ENCODE peak calls at places on chromosomes 12 and 14, in five cellular contexts. One of them, this sample, is unnamed.

GRCh38 chr14:87993485-87993809 is 465 bp upstream of the GALC start:
- DNase-seq in WTC11: no peak
- DNase-seq in GM23338: peak; percentile 15
- DNase-seq in psoas muscle: no peak
- DNase-seq in astrocyte: no peak
- DNase-seq in this sample: no peak

GRCh38 chr12:89544730-89545184 is 18.9 kb upstream of the POC1B start:
- DNase-seq in GM23338: peak; percentile 6
- DNase-seq in astrocyte: peak; percentile 17
- DNase-seq in WTC11: no peak
- DNase-seq in psoas muscle: peak; percentile 37
- DNase-seq in this sample: peak; percentile 67

GRCh38 chr12:24562761-24563392 is 386.0 kb downstream of the BCAT1 start:
- DNase-seq in astrocyte: peak; percentile 45
- DNase-seq in GM23338: peak; percentile 56
- DNase-seq in psoas muscle: peak; percentile 42
- DNase-seq in WTC11: peak; percentile 45
- DNase-seq in this sample: peak; percentile 74

GRCh38 chr12:52801773-52802172 is 5.9 kb upstream of the KRT3 start:
- DNase-seq in psoas muscle: no peak
- DNase-seq in GM23338: no peak
- DNase-seq in astrocyte: no peak
- DNase-seq in WTC11: no peak
- DNase-seq in this sample: no peak

GRCh38 chr12:30463636-30464035 is 232.0 kb downstream of the IPO8 start:
- DNase-seq in psoas muscle: no peak
- DNase-seq in astrocyte: no peak
- DNase-seq in GM23338: no peak
- DNase-seq in WTC11: no peak
- DNase-seq in this sample: no peak

GRCh38 chr14:86897224-86897623 is 1095.8 kb downstream of the GALC start:
- DNase-seq in WTC11: no peak
- DNase-seq in psoas muscle: no peak
- DNase-seq in astrocyte: no peak
- DNase-seq in GM23338: no peak
- DNase-seq in this sample: no peak

GRCh38 chr12:25241171-25242020 is 9.3 kb downstream of the KRAS start:
- DNase-seq in GM23338: peak; percentile 70
- DNase-seq in WTC11: no peak
- DNase-seq in astrocyte: peak; percentile 30
- DNase-seq in psoas muscle: no peak
- DNase-seq in this sample: no peak

GRCh38 chr12:52352951-52353350 is 14.3 kb downstream of the KRT85 start:
- DNase-seq in psoas muscle: no peak
- DNase-seq in GM23338: no peak
- DNase-seq in astrocyte: no peak
- DNase-seq in WTC11: no peak
- DNase-seq in this sample: peak; percentile 15

GRCh38 chr12:132491349-132491663 is 1.4 kb downstream of the FBRSL1 start:
- DNase-seq in astrocyte: no peak
- DNase-seq in GM23338: no peak
- DNase-seq in psoas muscle: no peak
- DNase-seq in WTC11: no peak
- DNase-seq in this sample: no peak

GRCh38 chr12:40947812-40948211 is 240.3 kb upstream of the PDZRN4 start:
- DNase-seq in WTC11: no peak
- DNase-seq in astrocyte: no peak
- DNase-seq in psoas muscle: no peak
- DNase-seq in GM23338: no peak
- DNase-seq in this sample: no peak

GRCh38 chr14:62117010-62117717 is 354.9 kb downstream of the SNAPC1 start:
- DNase-seq in psoas muscle: peak; percentile 50
- DNase-seq in GM23338: peak; percentile 99
- DNase-seq in astrocyte: peak; percentile 60
- DNase-seq in WTC11: peak; percentile 97
- DNase-seq in this sample: no peak

GRCh38 chr12:26252946-26253345 is 57.6 kb downstream of the SSPN start:
- DNase-seq in GM23338: no peak
- DNase-seq in psoas muscle: no peak
- DNase-seq in WTC11: no peak
- DNase-seq in astrocyte: no peak
- DNase-seq in this sample: no peak

GRCh38 chr12:32918890-32919791 is 22.6 kb upstream of the PKP2 start:
- DNase-seq in psoas muscle: no peak
- DNase-seq in astrocyte: peak; percentile 97
- DNase-seq in GM23338: peak; percentile 76
- DNase-seq in WTC11: no peak
- DNase-seq in this sample: no peak

GRCh38 chr12:108131035-108131434 is 1.9 kb downstream of the WSCD2 start:
- DNase-seq in astrocyte: no peak
- DNase-seq in WTC11: no peak
- DNase-seq in psoas muscle: no peak
- DNase-seq in GM23338: no peak
- DNase-seq in this sample: no peak

GRCh38 chr12:103160622-103161021 is 203.1 kb downstream of the ASCL1 start:
- DNase-seq in astrocyte: no peak
- DNase-seq in psoas muscle: no peak
- DNase-seq in WTC11: no peak
- DNase-seq in GM23338: no peak
- DNase-seq in this sample: no peak
- TF ChIP-seq CTCF in astrocyte: no peak
- TF ChIP-seq CTCF in psoas muscle: no peak
- TF ChIP-seq CTCF in WTC11: no peak
- TF ChIP-seq CTCF in GM23338: no peak
- TF ChIP-seq CTCF in this sample: no peak

GRCh38 chr14:105198588-105198987 is 17.5 kb upstream of the NUDT14 start:
- DNase-seq in WTC11: no peak
- DNase-seq in psoas muscle: no peak
- DNase-seq in astrocyte: no peak
- DNase-seq in GM23338: no peak
- DNase-seq in this sample: no peak
- TF ChIP-seq CTCF in WTC11: no peak
- TF ChIP-seq CTCF in psoas muscle: no peak
- TF ChIP-seq CTCF in astrocyte: peak; percentile 2
- TF ChIP-seq CTCF in GM23338: no peak
- TF ChIP-seq CTCF in this sample: no peak

GRCh38 chr14:102777711-102778615 is 714 bp downstream of the TRAF3 start:
- DNase-seq in astrocyte: peak; percentile 47
- DNase-seq in GM23338: peak; percentile 33
- DNase-seq in psoas muscle: peak; percentile 28
- DNase-seq in WTC11: no peak
- DNase-seq in this sample: no peak

GRCh38 chr14:102772781-102773570 is 4.3 kb upstream of the TRAF3 start:
- DNase-seq in astrocyte: no peak
- DNase-seq in GM23338: peak; percentile 90
- DNase-seq in WTC11: peak; percentile 72
- DNase-seq in psoas muscle: no peak
- DNase-seq in this sample: no peak

GRCh38 chr14:102775855-102776760 is 1.1 kb upstream of the TRAF3 start:
- DNase-seq in astrocyte: peak; percentile 77
- DNase-seq in psoas muscle: peak; percentile 23
- DNase-seq in WTC11: no peak
- DNase-seq in GM23338: peak; percentile 40
- DNase-seq in this sample: no peak

GRCh38 chr14:102776761-102777710 is at the start of gene TRAF3:
- DNase-seq in astrocyte: peak; percentile 47
- DNase-seq in psoas muscle: peak; percentile 69
- DNase-seq in GM23338: peak; percentile 65
- DNase-seq in WTC11: peak; percentile 48
- DNase-seq in this sample: no peak

GRCh38 chr14:102774391-102775153 is 2.7 kb upstream of the TRAF3 start:
- DNase-seq in GM23338: peak; percentile 85
- DNase-seq in astrocyte: peak; percentile 69
- DNase-seq in WTC11: peak; percentile 48
- DNase-seq in psoas muscle: no peak
- DNase-seq in this sample: no peak
- TF ChIP-seq CTCF in GM23338: peak; percentile 81
- TF ChIP-seq CTCF in astrocyte: peak; percentile 73
- TF ChIP-seq CTCF in WTC11: no peak
- TF ChIP-seq CTCF in psoas muscle: peak; percentile 66
- TF ChIP-seq CTCF in this sample: peak; percentile 67

DNA sequence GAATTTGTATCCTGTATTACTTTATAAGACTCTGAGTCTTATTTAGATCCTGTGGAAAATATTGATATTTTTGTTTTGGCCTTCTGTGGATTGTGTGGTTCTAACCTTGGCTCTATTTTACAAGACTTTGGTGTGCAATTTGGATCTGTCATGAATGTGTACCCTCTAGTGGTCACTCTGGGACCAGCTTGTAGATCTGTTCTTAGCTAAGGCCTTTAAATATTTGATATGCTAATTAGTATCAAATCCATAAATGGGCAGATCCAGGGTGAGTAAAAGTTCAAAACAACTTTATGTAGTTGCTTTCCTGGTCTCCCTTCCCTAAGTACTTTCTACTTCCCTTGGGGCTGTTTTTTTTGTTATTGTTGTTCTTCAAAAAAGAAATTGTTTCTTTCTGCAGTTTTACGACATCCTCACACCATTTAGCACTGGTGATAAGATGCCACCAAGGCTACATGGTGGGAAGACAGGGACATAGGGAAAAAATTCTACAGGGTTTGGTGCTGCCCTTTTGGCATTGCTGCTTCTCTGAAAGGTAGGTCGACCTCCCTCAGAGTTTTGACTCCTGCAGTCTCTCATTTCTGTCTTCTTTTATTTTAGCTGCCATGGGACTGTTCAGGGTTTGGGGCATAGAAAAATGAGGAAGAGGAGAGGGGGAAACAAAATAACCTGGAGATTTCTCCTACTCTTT is 238.5 kb downstream of the GPHN start:
- DNase-seq in WTC11: no peak
- DNase-seq in GM23338: peak; percentile 57
- DNase-seq in psoas muscle: no peak
- DNase-seq in astrocyte: peak; percentile 46
- DNase-seq in this sample: no peak
- TF ChIP-seq CTCF in WTC11: peak; percentile 27
- TF ChIP-seq CTCF in GM23338: peak; percentile 61
- TF ChIP-seq CTCF in psoas muscle: peak; percentile 55
- TF ChIP-seq CTCF in astrocyte: peak; percentile 71
- TF ChIP-seq CTCF in this sample: peak; percentile 36

DNA sequence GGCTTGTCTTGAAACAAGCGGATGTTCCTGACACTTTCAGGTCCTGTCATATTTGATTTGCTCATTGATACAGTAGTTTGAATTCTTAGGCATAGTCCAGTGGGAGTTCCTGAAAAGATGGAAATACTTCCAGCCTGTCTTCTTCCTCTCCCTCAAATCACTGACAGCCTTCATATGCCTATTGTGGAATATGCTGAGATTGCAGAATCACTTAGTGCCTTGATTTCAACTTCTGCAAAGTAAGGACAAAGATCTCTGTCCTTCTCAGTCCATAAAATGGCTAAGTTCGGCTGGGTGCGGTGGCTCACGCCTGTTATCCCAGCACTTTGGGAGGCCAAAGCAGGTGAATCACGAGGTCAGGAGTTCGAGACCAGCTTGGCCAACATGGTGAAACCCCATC is 6.7 kb upstream of the PYGL start:
- DNase-seq in WTC11: no peak
- DNase-seq in GM23338: no peak
- DNase-seq in astrocyte: no peak
- DNase-seq in psoas muscle: no peak
- DNase-seq in this sample: no peak
- TF ChIP-seq CTCF in WTC11: no peak
- TF ChIP-seq CTCF in GM23338: no peak
- TF ChIP-seq CTCF in astrocyte: no peak
- TF ChIP-seq CTCF in psoas muscle: no peak
- TF ChIP-seq CTCF in this sample: no peak

GRCh38 chr14:74301594-74302159 is 1.1 kb downstream of the ABCD4 start:
- DNase-seq in GM23338: no peak
- DNase-seq in WTC11: no peak
- DNase-seq in psoas muscle: no peak
- DNase-seq in astrocyte: no peak
- DNase-seq in this sample: no peak

GRCh38 chr14:74299061-74299545 is 3.6 kb downstream of the ABCD4 start:
- DNase-seq in GM23338: no peak
- DNase-seq in psoas muscle: peak; percentile 37
- DNase-seq in astrocyte: peak; percentile 54
- DNase-seq in WTC11: no peak
- DNase-seq in this sample: no peak

GRCh38 chr14:74302160-74302628 is 540 bp downstream of the ABCD4 start:
- DNase-seq in astrocyte: peak; percentile 52
- DNase-seq in psoas muscle: no peak
- DNase-seq in WTC11: no peak
- DNase-seq in GM23338: peak; percentile 64
- DNase-seq in this sample: no peak

GRCh38 chr14:74308695-74309094 is 6.0 kb upstream of the ABCD4 start:
- DNase-seq in astrocyte: no peak
- DNase-seq in GM23338: no peak
- DNase-seq in psoas muscle: no peak
- DNase-seq in WTC11: no peak
- DNase-seq in this sample: no peak

GRCh38 chr14:74302634-74303569 is at the start of gene ABCD4:
- DNase-seq in WTC11: peak; percentile 99
- DNase-seq in psoas muscle: peak; percentile 94
- DNase-seq in GM23338: peak; percentile 99
- DNase-seq in astrocyte: peak; percentile 79
- DNase-seq in this sample: peak; percentile 83
- TF ChIP-seq CTCF in WTC11: no peak
- TF ChIP-seq CTCF in psoas muscle: peak; percentile 34
- TF ChIP-seq CTCF in GM23338: peak; percentile 74
- TF ChIP-seq CTCF in astrocyte: peak; percentile 49
- TF ChIP-seq CTCF in this sample: no peak

GRCh38 chr14:21860172-21860571 is 186.6 kb upstream of the OR4E1 start:
- DNase-seq in psoas muscle: no peak
- DNase-seq in WTC11: peak; percentile 58
- DNase-seq in GM23338: peak; percentile 88
- DNase-seq in astrocyte: no peak
- DNase-seq in this sample: no peak
- TF ChIP-seq CTCF in psoas muscle: no peak
- TF ChIP-seq CTCF in WTC11: peak; percentile 65
- TF ChIP-seq CTCF in GM23338: peak; percentile 67
- TF ChIP-seq CTCF in astrocyte: no peak
- TF ChIP-seq CTCF in this sample: no peak

This sample was measured in ascending aorta.